ENCODE peak calls at places on chromosomes 5 and 9, in eight cellular contexts. One of them, this sample, is unnamed.
A peak's percentile ranks its signal among the peaks of the same experiment; 100 is the strongest.

GRCh38 chr5:51944500-51945125 is 561.4 kb downstream of the ISL1 start:
- DNase-seq in lower lobe of right lung: no peak
- DNase-seq in RWPE2: no peak
- DNase-seq in naive thymus-derived CD4-positive, alpha-beta T cell: no peak
- DNase-seq in IMR-90: no peak
- DNase-seq in breast epithelium: no peak
- DNase-seq in thyroid gland: no peak
- DNase-seq in fibroblast of pulmonary artery: no peak
- DNase-seq in this sample: no peak

GRCh38 chr9:103364753-103365152 is 369.6 kb downstream of the CYLC2 start:
- DNase-seq in lower lobe of right lung: no peak
- DNase-seq in RWPE2: peak; percentile 58
- DNase-seq in naive thymus-derived CD4-positive, alpha-beta T cell: no peak
- DNase-seq in IMR-90: no peak
- DNase-seq in breast epithelium: no peak
- DNase-seq in thyroid gland: no peak
- DNase-seq in fibroblast of pulmonary artery: peak; percentile 75
- DNase-seq in this sample: no peak

GRCh38 chr5:65034782-65035181 is 266.1 kb downstream of the CWC27 start:
- DNase-seq in lower lobe of right lung: no peak
- DNase-seq in RWPE2: no peak
- DNase-seq in naive thymus-derived CD4-positive, alpha-beta T cell: no peak
- DNase-seq in IMR-90: no peak
- DNase-seq in breast epithelium: no peak
- DNase-seq in thyroid gland: peak; percentile 23
- DNase-seq in fibroblast of pulmonary artery: no peak
- DNase-seq in this sample: no peak

GRCh38 chr5:156411131-156411727 is 84.3 kb downstream of the SGCD start:
- DNase-seq in lower lobe of right lung: no peak
- DNase-seq in RWPE2: no peak
- DNase-seq in naive thymus-derived CD4-positive, alpha-beta T cell: no peak
- DNase-seq in IMR-90: peak; percentile 82
- DNase-seq in breast epithelium: no peak
- DNase-seq in thyroid gland: no peak
- DNase-seq in fibroblast of pulmonary artery: peak; percentile 47
- DNase-seq in this sample: no peak

GRCh38 chr9:120894404-120895226 is 17.6 kb upstream of the PHF19 start:
- DNase-seq in lower lobe of right lung: no peak
- DNase-seq in RWPE2: no peak
- DNase-seq in naive thymus-derived CD4-positive, alpha-beta T cell: no peak
- DNase-seq in IMR-90: no peak
- DNase-seq in breast epithelium: no peak
- DNase-seq in thyroid gland: no peak
- DNase-seq in fibroblast of pulmonary artery: peak; percentile 40
- DNase-seq in this sample: no peak

GRCh38 chr5:138340008-138340407 is 1.9 kb downstream of the FAM53C start:
- DNase-seq in lower lobe of right lung: no peak
- DNase-seq in RWPE2: no peak
- DNase-seq in naive thymus-derived CD4-positive, alpha-beta T cell: no peak
- DNase-seq in IMR-90: no peak
- DNase-seq in breast epithelium: no peak
- DNase-seq in thyroid gland: no peak
- DNase-seq in fibroblast of pulmonary artery: no peak
- DNase-seq in this sample: no peak

GRCh38 chr5:151886741-151887261 is 37.9 kb downstream of the GLRA1 start:
- DNase-seq in lower lobe of right lung: no peak
- DNase-seq in RWPE2: no peak
- DNase-seq in naive thymus-derived CD4-positive, alpha-beta T cell: no peak
- DNase-seq in IMR-90: no peak
- DNase-seq in breast epithelium: no peak
- DNase-seq in thyroid gland: no peak
- DNase-seq in fibroblast of pulmonary artery: no peak
- DNase-seq in this sample: no peak

GRCh38 chr5:3336666-3337065 is 259.0 kb upstream of the IRX1 start:
- DNase-seq in lower lobe of right lung: no peak
- DNase-seq in RWPE2: peak; percentile 47
- DNase-seq in naive thymus-derived CD4-positive, alpha-beta T cell: no peak
- DNase-seq in IMR-90: no peak
- DNase-seq in breast epithelium: no peak
- DNase-seq in thyroid gland: no peak
- DNase-seq in fibroblast of pulmonary artery: no peak
- DNase-seq in this sample: no peak

GRCh38 chr9:93630806-93631411 is 54.5 kb downstream of the PHF2 start:
- DNase-seq in lower lobe of right lung: no peak
- DNase-seq in RWPE2: no peak
- DNase-seq in naive thymus-derived CD4-positive, alpha-beta T cell: no peak
- DNase-seq in IMR-90: no peak
- DNase-seq in breast epithelium: no peak
- DNase-seq in thyroid gland: no peak
- DNase-seq in fibroblast of pulmonary artery: no peak
- DNase-seq in this sample: no peak

GRCh38 chr9:98971168-98971914 is 27.6 kb downstream of the COL15A1 start:
- DNase-seq in lower lobe of right lung: no peak
- DNase-seq in RWPE2: no peak
- DNase-seq in naive thymus-derived CD4-positive, alpha-beta T cell: no peak
- DNase-seq in IMR-90: peak; percentile 91
- DNase-seq in breast epithelium: no peak
- DNase-seq in thyroid gland: no peak
- DNase-seq in fibroblast of pulmonary artery: peak; percentile 57
- DNase-seq in this sample: no peak

GRCh38 chr5:177468329-177469058 is 4.9 kb downstream of the DBN1 start:
- DNase-seq in lower lobe of right lung: no peak
- DNase-seq in RWPE2: no peak
- DNase-seq in naive thymus-derived CD4-positive, alpha-beta T cell: no peak
- DNase-seq in IMR-90: peak; percentile 70
- DNase-seq in breast epithelium: no peak
- DNase-seq in thyroid gland: no peak
- DNase-seq in fibroblast of pulmonary artery: no peak
- DNase-seq in this sample: no peak

GRCh38 chr9:134540441-134541372 is 100.9 kb upstream of the COL5A1 start:
- DNase-seq in lower lobe of right lung: peak; percentile 28
- DNase-seq in RWPE2: no peak
- DNase-seq in naive thymus-derived CD4-positive, alpha-beta T cell: no peak
- DNase-seq in IMR-90: no peak
- DNase-seq in breast epithelium: no peak
- DNase-seq in thyroid gland: no peak
- DNase-seq in fibroblast of pulmonary artery: no peak
- DNase-seq in this sample: no peak

GRCh38 chr5:32443145-32443540 is 1.4 kb downstream of the ZFR start:
- DNase-seq in lower lobe of right lung: no peak
- DNase-seq in RWPE2: no peak
- DNase-seq in naive thymus-derived CD4-positive, alpha-beta T cell: peak; percentile 12
- DNase-seq in IMR-90: peak; percentile 57
- DNase-seq in breast epithelium: no peak
- DNase-seq in thyroid gland: no peak
- DNase-seq in fibroblast of pulmonary artery: peak; percentile 16
- DNase-seq in this sample: no peak

GRCh38 chr5:90940227-90940995 is 381.8 kb downstream of the ADGRV1 start:
- DNase-seq in lower lobe of right lung: no peak
- DNase-seq in RWPE2: no peak
- DNase-seq in naive thymus-derived CD4-positive, alpha-beta T cell: peak; percentile 27
- DNase-seq in IMR-90: peak; percentile 60
- DNase-seq in breast epithelium: peak; percentile 20
- DNase-seq in thyroid gland: peak; percentile 78
- DNase-seq in fibroblast of pulmonary artery: peak; percentile 46
- DNase-seq in this sample: peak; percentile 26

GRCh38 chr5:96381526-96381925 is 51.5 kb downstream of the PCSK1 start:
- DNase-seq in lower lobe of right lung: no peak
- DNase-seq in RWPE2: no peak
- DNase-seq in naive thymus-derived CD4-positive, alpha-beta T cell: peak; percentile 5
- DNase-seq in IMR-90: no peak
- DNase-seq in breast epithelium: no peak
- DNase-seq in thyroid gland: peak; percentile 23
- DNase-seq in fibroblast of pulmonary artery: no peak
- DNase-seq in this sample: no peak

GRCh38 chr9:111030492-111030891 is 7.8 kb downstream of the LPAR1 start:
- DNase-seq in lower lobe of right lung: no peak
- DNase-seq in RWPE2: no peak
- DNase-seq in naive thymus-derived CD4-positive, alpha-beta T cell: no peak
- DNase-seq in IMR-90: no peak
- DNase-seq in breast epithelium: no peak
- DNase-seq in thyroid gland: no peak
- DNase-seq in fibroblast of pulmonary artery: peak; percentile 17
- DNase-seq in this sample: no peak

GRCh38 chr5:138702166-138702826 is 50.9 kb upstream of the CTNNA1 start:
- DNase-seq in lower lobe of right lung: no peak
- DNase-seq in RWPE2: no peak
- DNase-seq in naive thymus-derived CD4-positive, alpha-beta T cell: no peak
- DNase-seq in IMR-90: peak; percentile 12
- DNase-seq in breast epithelium: no peak
- DNase-seq in thyroid gland: no peak
- DNase-seq in fibroblast of pulmonary artery: no peak
- DNase-seq in this sample: no peak

GRCh38 chr9:111527347-111527746 is 2.4 kb downstream of the ZNF483 start:
- DNase-seq in lower lobe of right lung: no peak
- DNase-seq in RWPE2: no peak
- DNase-seq in naive thymus-derived CD4-positive, alpha-beta T cell: no peak
- DNase-seq in IMR-90: no peak
- DNase-seq in breast epithelium: no peak
- DNase-seq in thyroid gland: no peak
- DNase-seq in fibroblast of pulmonary artery: no peak
- DNase-seq in this sample: no peak

GRCh38 chr9:107488400-107489143 is 997 bp downstream of the KLF4 start:
- DNase-seq in lower lobe of right lung: peak; percentile 90
- DNase-seq in RWPE2: peak; percentile 66
- DNase-seq in naive thymus-derived CD4-positive, alpha-beta T cell: no peak
- DNase-seq in IMR-90: peak; percentile 49
- DNase-seq in breast epithelium: peak; percentile 71
- DNase-seq in thyroid gland: peak; percentile 72
- DNase-seq in fibroblast of pulmonary artery: peak; percentile 64
- DNase-seq in this sample: peak; percentile 77

GRCh38 chr9:111412280-111412679 is 71.9 kb downstream of the ECPAS start:
- DNase-seq in lower lobe of right lung: no peak
- DNase-seq in RWPE2: no peak
- DNase-seq in naive thymus-derived CD4-positive, alpha-beta T cell: no peak
- DNase-seq in IMR-90: no peak
- DNase-seq in breast epithelium: no peak
- DNase-seq in thyroid gland: no peak
- DNase-seq in fibroblast of pulmonary artery: peak; percentile 5
- DNase-seq in this sample: no peak

DNA sequence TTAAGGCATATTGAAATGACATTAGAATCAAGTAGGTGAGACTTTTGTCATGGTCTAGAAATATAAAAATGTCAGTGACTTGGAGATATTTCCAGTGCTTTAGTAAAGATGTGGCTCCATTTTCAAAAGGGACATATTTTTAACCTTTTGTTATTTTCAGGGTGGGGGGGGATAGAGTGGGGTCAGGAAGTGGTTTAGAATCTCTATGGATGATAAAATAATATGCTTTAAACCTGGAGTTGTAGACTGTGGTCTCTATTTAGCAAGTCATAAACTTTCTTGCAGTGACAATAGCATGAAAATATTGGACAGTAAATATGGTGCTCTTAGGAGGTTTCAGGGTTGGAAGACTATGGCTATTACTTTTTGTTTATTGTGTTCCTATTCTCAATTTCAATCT is 46.9 kb downstream of the PTTG1 start:
- DNase-seq in lower lobe of right lung: no peak
- DNase-seq in RWPE2: no peak
- DNase-seq in naive thymus-derived CD4-positive, alpha-beta T cell: no peak
- DNase-seq in IMR-90: no peak
- DNase-seq in breast epithelium: no peak
- DNase-seq in thyroid gland: no peak
- DNase-seq in fibroblast of pulmonary artery: no peak
- DNase-seq in this sample: no peak
- H3K4me3 ChIP-seq in lower lobe of right lung: peak overlapping the region; percentile 51
- H3K4me3 ChIP-seq in RWPE2: no peak overlapping the region
- H3K4me3 ChIP-seq in naive thymus-derived CD4-positive, alpha-beta T cell: peak overlapping the region; percentile 69
- H3K4me3 ChIP-seq in IMR-90: no peak overlapping the region
- H3K4me3 ChIP-seq in breast epithelium: peak overlapping the region; percentile 31
- H3K4me3 ChIP-seq in thyroid gland: no peak overlapping the region
- H3K4me3 ChIP-seq in fibroblast of pulmonary artery: peak overlapping the region; percentile 58
- H3K4me3 ChIP-seq in this sample: peak overlapping the region; percentile 54

GRCh38 chr9:5566054-5566618 is 55.8 kb downstream of the PDCD1LG2 start:
- DNase-seq in lower lobe of right lung: no peak
- DNase-seq in RWPE2: no peak
- DNase-seq in naive thymus-derived CD4-positive, alpha-beta T cell: no peak
- DNase-seq in IMR-90: no peak
- DNase-seq in breast epithelium: peak; percentile 40
- DNase-seq in thyroid gland: peak; percentile 26
- DNase-seq in fibroblast of pulmonary artery: no peak
- DNase-seq in this sample: no peak
- H3K4me3 ChIP-seq in lower lobe of right lung: no peak overlapping the region
- H3K4me3 ChIP-seq in RWPE2: no peak overlapping the region
- H3K4me3 ChIP-seq in naive thymus-derived CD4-positive, alpha-beta T cell: no peak overlapping the region
- H3K4me3 ChIP-seq in IMR-90: no peak overlapping the region
- H3K4me3 ChIP-seq in breast epithelium: no peak overlapping the region
- H3K4me3 ChIP-seq in thyroid gland: no peak overlapping the region
- H3K4me3 ChIP-seq in fibroblast of pulmonary artery: no peak overlapping the region
- H3K4me3 ChIP-seq in this sample: no peak overlapping the region

GRCh38 chr5:16871746-16872339 is 64.2 kb downstream of the MYO10 start:
- DNase-seq in lower lobe of right lung: no peak
- DNase-seq in RWPE2: no peak
- DNase-seq in naive thymus-derived CD4-positive, alpha-beta T cell: no peak
- DNase-seq in IMR-90: peak; percentile 84
- DNase-seq in breast epithelium: no peak
- DNase-seq in thyroid gland: no peak
- DNase-seq in fibroblast of pulmonary artery: peak; percentile 56
- DNase-seq in this sample: no peak
- H3K4me3 ChIP-seq in lower lobe of right lung: no peak overlapping the region
- H3K4me3 ChIP-seq in RWPE2: no peak overlapping the region
- H3K4me3 ChIP-seq in naive thymus-derived CD4-positive, alpha-beta T cell: no peak overlapping the region
- H3K4me3 ChIP-seq in IMR-90: no peak overlapping the region
- H3K4me3 ChIP-seq in breast epithelium: no peak overlapping the region
- H3K4me3 ChIP-seq in thyroid gland: no peak overlapping the region
- H3K4me3 ChIP-seq in fibroblast of pulmonary artery: no peak overlapping the region
- H3K4me3 ChIP-seq in this sample: no peak overlapping the region

DNA sequence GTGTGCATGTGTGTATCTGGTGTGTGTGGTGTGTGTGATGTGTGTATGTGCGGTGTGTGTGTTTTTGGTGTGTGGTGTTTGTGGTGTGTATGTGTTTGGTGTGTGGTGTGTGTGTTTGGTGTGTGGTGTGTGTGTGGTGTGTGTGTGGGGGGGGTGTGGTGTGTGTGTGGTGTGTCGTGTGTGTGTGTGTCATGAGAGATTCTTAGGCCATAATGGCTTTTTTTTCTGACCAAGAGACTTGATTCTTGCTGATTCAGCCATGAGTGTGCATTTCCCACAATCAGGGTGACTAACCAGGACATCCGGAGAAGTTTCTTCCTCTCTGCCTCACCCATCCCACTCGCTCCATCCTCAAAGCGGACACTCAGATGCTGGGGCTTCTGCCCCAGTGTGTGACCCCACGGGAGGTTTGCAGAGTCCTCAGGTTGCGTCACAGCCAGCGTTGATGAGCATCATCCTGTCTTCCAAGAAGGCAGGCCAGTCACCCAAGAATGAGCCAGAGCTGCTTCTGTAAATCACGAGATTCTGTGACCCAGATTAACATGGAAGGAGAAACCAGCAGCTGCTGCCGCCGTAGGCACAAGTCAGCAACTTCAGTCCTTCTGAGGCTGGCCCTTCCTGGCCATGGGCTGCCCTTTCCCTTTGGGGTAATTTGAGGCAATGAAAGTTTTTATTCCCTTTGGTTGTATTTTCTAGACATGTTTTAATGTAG is 12.5 kb upstream of the CTSL start:
- DNase-seq in lower lobe of right lung: peak; percentile 87
- DNase-seq in RWPE2: peak; percentile 86
- DNase-seq in naive thymus-derived CD4-positive, alpha-beta T cell: no peak
- DNase-seq in IMR-90: peak; percentile 99
- DNase-seq in breast epithelium: peak; percentile 52
- DNase-seq in thyroid gland: peak; percentile 46
- DNase-seq in fibroblast of pulmonary artery: peak; percentile 99
- DNase-seq in this sample: peak; percentile 88
- H3K4me3 ChIP-seq in lower lobe of right lung: no peak overlapping the region
- H3K4me3 ChIP-seq in RWPE2: no peak overlapping the region
- H3K4me3 ChIP-seq in naive thymus-derived CD4-positive, alpha-beta T cell: no peak overlapping the region
- H3K4me3 ChIP-seq in IMR-90: peak overlapping the region; percentile 3
- H3K4me3 ChIP-seq in breast epithelium: no peak overlapping the region
- H3K4me3 ChIP-seq in thyroid gland: no peak overlapping the region
- H3K4me3 ChIP-seq in fibroblast of pulmonary artery: peak overlapping the region; percentile 30
- H3K4me3 ChIP-seq in this sample: no peak overlapping the region

GRCh38 chr5:43044181-43044914 is 4.2 kb upstream of the ANXA2R start:
- DNase-seq in lower lobe of right lung: no peak
- DNase-seq in RWPE2: no peak
- DNase-seq in naive thymus-derived CD4-positive, alpha-beta T cell: no peak
- DNase-seq in IMR-90: peak; percentile 68
- DNase-seq in breast epithelium: no peak
- DNase-seq in thyroid gland: no peak
- DNase-seq in fibroblast of pulmonary artery: peak; percentile 31
- DNase-seq in this sample: no peak
- H3K4me3 ChIP-seq in lower lobe of right lung: no peak overlapping the region
- H3K4me3 ChIP-seq in RWPE2: no peak overlapping the region
- H3K4me3 ChIP-seq in naive thymus-derived CD4-positive, alpha-beta T cell: no peak overlapping the region
- H3K4me3 ChIP-seq in IMR-90: peak overlapping the region; percentile 49
- H3K4me3 ChIP-seq in breast epithelium: no peak overlapping the region
- H3K4me3 ChIP-seq in thyroid gland: no peak overlapping the region
- H3K4me3 ChIP-seq in fibroblast of pulmonary artery: peak overlapping the region; percentile 47
- H3K4me3 ChIP-seq in this sample: no peak overlapping the region